ENCODE peak calls at places on chromosome 5, in four cellular contexts. One of them, this sample, is unnamed.

GRCh38 chr5:171619744-171620143 is 165.9 kb upstream of the SMIM23 start:
- DNase-seq in SK-N-SH: no peak
- DNase-seq in neural progenitor cell: no peak
- DNase-seq in GM23338: no peak
- DNase-seq in this sample: no peak

GRCh38 chr5:56414056-56414455 is 180.9 kb upstream of the ANKRD55 start:
- DNase-seq in SK-N-SH: no peak
- DNase-seq in neural progenitor cell: no peak
- DNase-seq in GM23338: no peak
- DNase-seq in this sample: no peak

GRCh38 chr5:56060276-56061110 is 65.7 kb upstream of the IL6ST start:
- DNase-seq in SK-N-SH: no peak
- DNase-seq in neural progenitor cell: no peak
- DNase-seq in GM23338: no peak
- DNase-seq in this sample: no peak

GRCh38 chr5:68482199-68482598 is 266.6 kb downstream of the PIK3R1 start:
- DNase-seq in SK-N-SH: no peak
- DNase-seq in neural progenitor cell: no peak
- DNase-seq in GM23338: no peak
- DNase-seq in this sample: no peak

GRCh38 chr5:68415177-68416085 is 199.9 kb downstream of the PIK3R1 start:
- DNase-seq in SK-N-SH: no peak
- DNase-seq in neural progenitor cell: no peak
- DNase-seq in GM23338: no peak
- DNase-seq in this sample: no peak

GRCh38 chr5:126868961-126869451 is 92.1 kb downstream of the LMNB1 start:
- DNase-seq in SK-N-SH: peak
- DNase-seq in neural progenitor cell: peak
- DNase-seq in GM23338: peak
- DNase-seq in this sample: peak

GRCh38 chr5:76477061-76477460 is 74.0 kb downstream of the IQGAP2 start:
- DNase-seq in SK-N-SH: no peak
- DNase-seq in neural progenitor cell: no peak
- DNase-seq in GM23338: no peak
- DNase-seq in this sample: no peak

GRCh38 chr5:136020383-136021015 is 8.3 kb upstream of the TGFBI start:
- DNase-seq in SK-N-SH: peak
- DNase-seq in neural progenitor cell: no peak
- DNase-seq in GM23338: no peak
- DNase-seq in this sample: peak

GRCh38 chr5:15821506-15821905 is 321.5 kb downstream of the FBXL7 start:
- DNase-seq in SK-N-SH: no peak
- DNase-seq in neural progenitor cell: no peak
- DNase-seq in GM23338: no peak
- DNase-seq in this sample: no peak

GRCh38 chr5:143979044-143979690 is 167.2 kb downstream of the HMHB1 start:
- DNase-seq in SK-N-SH: no peak
- DNase-seq in neural progenitor cell: peak
- DNase-seq in GM23338: peak
- DNase-seq in this sample: no peak

GRCh38 chr5:138903113-138903789 is 28.1 kb upstream of the LRRTM2 start:
- DNase-seq in SK-N-SH: no peak
- DNase-seq in neural progenitor cell: no peak
- DNase-seq in GM23338: no peak
- DNase-seq in this sample: no peak

GRCh38 chr5:103033696-103034095 is 86.2 kb downstream of the GIN1 start:
- DNase-seq in SK-N-SH: no peak
- DNase-seq in neural progenitor cell: no peak
- DNase-seq in GM23338: no peak
- DNase-seq in this sample: no peak

GRCh38 chr5:103036601-103037000 is 83.3 kb downstream of the GIN1 start:
- DNase-seq in SK-N-SH: no peak
- DNase-seq in neural progenitor cell: no peak
- DNase-seq in GM23338: no peak
- DNase-seq in this sample: no peak

GRCh38 chr5:103037673-103038455 is 82.1 kb downstream of the GIN1 start:
- DNase-seq in SK-N-SH: no peak
- DNase-seq in neural progenitor cell: no peak
- DNase-seq in GM23338: no peak
- DNase-seq in this sample: no peak

GRCh38 chr5:103035701-103036100 is 84.2 kb downstream of the GIN1 start:
- DNase-seq in SK-N-SH: no peak
- DNase-seq in neural progenitor cell: no peak
- DNase-seq in GM23338: no peak
- DNase-seq in this sample: no peak

GRCh38 chr5:103034662-103035392 is 85.1 kb downstream of the GIN1 start:
- DNase-seq in SK-N-SH: no peak
- DNase-seq in neural progenitor cell: no peak
- DNase-seq in GM23338: no peak
- DNase-seq in this sample: no peak
- TF ChIP-seq EZH2phosphoT487 in SK-N-SH: no peak
- TF ChIP-seq EZH2phosphoT487 in neural progenitor cell: no peak
- TF ChIP-seq EZH2phosphoT487 in GM23338: no peak
- TF ChIP-seq EZH2phosphoT487 in this sample: no peak

DNA sequence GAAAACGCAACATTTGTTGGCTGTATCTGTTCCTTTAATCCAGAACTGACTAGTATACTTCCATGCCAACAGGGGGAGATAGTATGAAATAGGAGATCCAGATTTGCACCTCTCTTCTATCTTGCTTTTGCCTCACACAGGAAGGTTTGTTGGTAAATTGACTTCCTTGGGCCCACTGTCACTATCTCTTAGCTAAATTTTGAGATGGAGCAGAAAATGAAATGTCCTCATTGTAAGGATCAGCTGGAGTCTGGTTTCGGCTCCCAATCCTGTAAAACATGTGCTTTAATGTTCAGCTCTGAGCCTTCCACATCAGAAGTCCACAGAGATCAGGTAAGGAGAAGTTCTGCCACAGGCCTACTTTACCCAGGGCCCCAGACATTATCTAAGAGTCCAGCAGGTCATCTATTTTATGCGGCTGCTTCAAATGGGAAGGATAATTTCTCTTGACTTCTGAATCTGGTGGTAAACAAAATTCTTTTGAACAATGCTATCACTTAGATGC is 176.8 kb downstream of the FER start:
- DNase-seq in SK-N-SH: no peak
- DNase-seq in neural progenitor cell: peak
- DNase-seq in GM23338: peak
- DNase-seq in this sample: peak
- TF ChIP-seq CTCF in SK-N-SH: peak
- TF ChIP-seq CTCF in neural progenitor cell: peak
- TF ChIP-seq CTCF in GM23338: peak
- TF ChIP-seq CTCF in this sample: peak

GRCh38 chr5:66518052-66518451 is 78.1 kb upstream of the MAST4 start:
- DNase-seq in SK-N-SH: no peak
- DNase-seq in neural progenitor cell: no peak
- DNase-seq in GM23338: no peak
- DNase-seq in this sample: no peak

GRCh38 chr5:66518753-66519152 is 77.4 kb upstream of the MAST4 start:
- DNase-seq in SK-N-SH: no peak
- DNase-seq in neural progenitor cell: no peak
- DNase-seq in GM23338: no peak
- DNase-seq in this sample: peak

GRCh38 chr5:66515209-66515608 is 81.0 kb upstream of the MAST4 start:
- DNase-seq in SK-N-SH: no peak
- DNase-seq in neural progenitor cell: no peak
- DNase-seq in GM23338: no peak
- DNase-seq in this sample: no peak

GRCh38 chr5:66516535-66516934 is 79.7 kb upstream of the MAST4 start:
- DNase-seq in SK-N-SH: no peak
- DNase-seq in neural progenitor cell: no peak
- DNase-seq in GM23338: no peak
- DNase-seq in this sample: no peak

DNA sequence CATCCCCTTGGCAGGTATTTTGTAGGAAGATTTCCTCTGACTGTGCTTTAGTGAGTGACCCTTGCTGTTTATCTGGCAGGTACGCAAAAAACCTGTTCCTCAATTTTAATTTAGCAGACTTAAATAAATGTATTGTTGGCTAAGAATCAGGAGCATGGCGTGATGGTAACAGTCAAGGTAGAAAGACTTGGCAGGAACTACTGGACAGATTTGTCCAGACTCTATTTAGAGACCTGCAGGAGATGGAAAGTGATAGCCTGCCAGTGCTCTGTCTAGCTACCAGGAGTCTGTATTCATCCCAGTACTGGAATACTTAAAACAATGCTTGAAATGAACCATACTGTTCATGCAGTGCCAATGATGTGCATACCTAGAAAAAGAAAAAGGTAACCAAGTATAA is 78.8 kb upstream of the MAST4 start:
- DNase-seq in SK-N-SH: no peak
- DNase-seq in neural progenitor cell: no peak
- DNase-seq in GM23338: no peak
- DNase-seq in this sample: no peak
- TF ChIP-seq EZH2phosphoT487 in SK-N-SH: no peak
- TF ChIP-seq EZH2phosphoT487 in neural progenitor cell: no peak
- TF ChIP-seq EZH2phosphoT487 in GM23338: no peak
- TF ChIP-seq EZH2phosphoT487 in this sample: no peak

DNA sequence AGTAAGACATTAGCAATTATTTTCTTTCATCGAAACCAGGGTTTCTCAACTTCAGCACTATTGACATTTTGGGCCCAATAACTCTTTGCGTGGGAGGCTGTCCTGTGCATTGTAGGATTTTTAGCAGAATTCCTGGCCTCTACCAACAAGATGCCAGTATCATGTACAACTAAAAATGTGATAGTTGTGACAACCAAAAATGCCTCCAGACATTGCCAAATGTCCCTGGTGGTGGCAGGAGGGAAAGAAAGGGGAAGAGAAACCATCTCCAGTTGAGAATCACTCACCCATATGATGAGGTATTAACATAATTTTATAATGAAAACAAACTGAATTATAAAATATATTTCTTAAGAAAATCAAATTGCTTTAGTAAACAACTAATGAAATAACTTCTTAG is 406.1 kb downstream of the RAB3C start:
- DNase-seq in SK-N-SH: no peak
- DNase-seq in neural progenitor cell: no peak
- DNase-seq in GM23338: no peak
- DNase-seq in this sample: no peak
- TF ChIP-seq CTCF in SK-N-SH: no peak
- TF ChIP-seq CTCF in neural progenitor cell: peak
- TF ChIP-seq CTCF in GM23338: no peak
- TF ChIP-seq CTCF in this sample: no peak

GRCh38 chr5:428754-429452 is 14.1 kb upstream of the EXOC3 start:
- DNase-seq in SK-N-SH: no peak
- DNase-seq in neural progenitor cell: no peak
- DNase-seq in GM23338: no peak
- DNase-seq in this sample: no peak

GRCh38 chr5:428219-428618 is 14.8 kb upstream of the EXOC3 start:
- DNase-seq in SK-N-SH: no peak
- DNase-seq in neural progenitor cell: no peak
- DNase-seq in GM23338: no peak
- DNase-seq in this sample: no peak

GRCh38 chr5:426392-426976 is 16.5 kb upstream of the EXOC3 start:
- DNase-seq in SK-N-SH: no peak
- DNase-seq in neural progenitor cell: no peak
- DNase-seq in GM23338: no peak
- DNase-seq in this sample: no peak

GRCh38 chr5:425714-426113 is 17.3 kb upstream of the EXOC3 start:
- DNase-seq in SK-N-SH: no peak
- DNase-seq in neural progenitor cell: no peak
- DNase-seq in GM23338: no peak
- DNase-seq in this sample: no peak

DNA sequence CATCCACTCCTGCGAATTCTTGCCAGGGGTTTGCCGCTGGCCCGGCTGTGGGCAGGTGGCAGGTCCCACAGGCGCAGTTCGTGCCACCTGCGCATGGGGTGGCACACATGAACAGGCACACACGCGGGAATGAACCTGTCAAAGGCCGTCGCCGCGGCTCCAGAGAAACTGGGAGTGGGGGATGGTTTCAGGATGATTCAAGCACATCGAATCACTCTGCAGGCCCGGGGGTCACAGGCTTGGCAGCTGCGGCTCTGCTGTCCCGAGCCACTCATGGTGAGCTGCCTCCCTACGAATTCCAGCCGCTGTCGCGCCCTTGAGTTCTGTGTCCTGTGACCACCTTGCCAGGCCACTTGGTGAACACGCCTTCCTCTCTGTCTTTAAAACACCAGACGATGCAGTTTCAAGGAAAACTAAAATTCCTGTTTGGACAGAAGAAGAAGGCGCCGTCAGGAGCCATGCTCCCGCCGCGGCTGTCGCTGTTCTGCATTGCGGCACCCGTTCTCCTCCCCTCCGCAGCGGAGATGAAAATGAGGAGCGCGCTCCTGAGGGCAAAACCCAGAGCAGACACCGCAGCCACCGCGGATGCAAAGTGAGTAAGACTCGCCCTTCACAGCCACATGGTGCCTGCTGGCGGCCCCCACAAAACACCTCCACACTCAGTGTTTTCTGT is 15.4 kb upstream of the EXOC3 start:
- DNase-seq in SK-N-SH: no peak
- DNase-seq in neural progenitor cell: no peak
- DNase-seq in GM23338: no peak
- DNase-seq in this sample: no peak
- TF ChIP-seq EZH2phosphoT487 in SK-N-SH: no peak
- TF ChIP-seq EZH2phosphoT487 in neural progenitor cell: no peak
- TF ChIP-seq EZH2phosphoT487 in GM23338: no peak
- TF ChIP-seq EZH2phosphoT487 in this sample: no peak

GRCh38 chr5:78318337-78318736 is 23.8 kb upstream of the AP3B1 start:
- DNase-seq in SK-N-SH: no peak
- DNase-seq in neural progenitor cell: no peak
- DNase-seq in GM23338: no peak
- DNase-seq in this sample: no peak

GRCh38 chr5:78323241-78323640 is 28.7 kb upstream of the AP3B1 start:
- DNase-seq in SK-N-SH: no peak
- DNase-seq in neural progenitor cell: no peak
- DNase-seq in GM23338: no peak
- DNase-seq in this sample: no peak

GRCh38 chr5:78317515-78317914 is 23.0 kb upstream of the AP3B1 start:
- DNase-seq in SK-N-SH: no peak
- DNase-seq in neural progenitor cell: no peak
- DNase-seq in GM23338: no peak
- DNase-seq in this sample: no peak

GRCh38 chr5:78320461-78320860 is 26.0 kb upstream of the AP3B1 start:
- DNase-seq in SK-N-SH: peak
- DNase-seq in neural progenitor cell: peak
- DNase-seq in GM23338: peak
- DNase-seq in this sample: peak
- TF ChIP-seq CTCF in SK-N-SH: peak
- TF ChIP-seq CTCF in neural progenitor cell: peak
- TF ChIP-seq CTCF in GM23338: peak
- TF ChIP-seq CTCF in this sample: peak

DNA sequence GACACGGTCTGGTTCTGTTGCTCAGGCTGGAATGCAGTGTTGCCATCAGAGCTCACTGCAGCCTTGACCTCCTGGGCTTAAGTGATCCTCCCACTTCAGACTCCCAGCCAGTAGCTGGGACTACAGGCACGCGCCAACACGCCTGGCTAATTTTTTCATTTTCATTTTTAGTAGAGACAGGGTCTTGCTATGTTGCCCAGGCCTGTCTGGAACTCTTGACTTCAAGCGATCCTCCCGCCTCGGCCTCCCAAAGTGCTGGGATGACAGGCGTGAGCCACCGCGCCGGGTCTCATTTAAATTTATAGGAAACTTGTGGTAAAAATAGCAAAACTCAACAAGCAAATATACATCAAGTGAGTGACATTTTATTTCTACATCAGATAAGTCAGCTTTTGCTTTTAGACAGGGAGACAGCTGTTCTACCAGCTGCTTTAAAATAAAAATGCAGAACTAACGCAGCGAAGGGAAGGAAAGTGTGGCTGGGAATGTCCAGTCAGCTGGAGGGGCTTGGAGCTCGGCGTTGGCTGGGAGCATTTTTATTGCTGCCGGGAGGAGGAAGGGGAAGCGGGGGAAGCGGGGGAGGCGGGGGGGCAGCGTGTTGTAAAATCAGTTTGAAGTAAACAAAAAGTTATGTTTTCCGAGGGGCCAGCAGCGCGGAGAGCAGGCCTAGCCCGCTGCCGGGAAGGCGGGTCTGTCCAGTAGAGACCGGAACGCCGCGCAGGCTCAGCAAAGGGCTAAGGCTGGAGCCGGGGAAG is 707 bp upstream of the ZFYVE16 start:
- DNase-seq in SK-N-SH: no peak
- DNase-seq in neural progenitor cell: no peak
- DNase-seq in GM23338: no peak
- DNase-seq in this sample: peak
- TF ChIP-seq EZH2phosphoT487 in SK-N-SH: no peak
- TF ChIP-seq EZH2phosphoT487 in neural progenitor cell: no peak
- TF ChIP-seq EZH2phosphoT487 in GM23338: no peak
- TF ChIP-seq EZH2phosphoT487 in this sample: no peak

This sample was measured in hepatocyte.